ENCODE peak calls at places on chromosomes 4 and X, in seven cellular contexts. L is activated B cell treated with CpG ODN at 0.5 μM for 24 hours; O is skeletal muscle cell; D is CD8-positive, alpha-beta memory T cell; Q is DMS53; R is stimulated activated CD4-positive, alpha-beta T cell treated with anti-CD3 and anti-CD28 coated beads, Interleukin-4, amount 100 ng/mL, for 48 hours; J is T-helper 9 cell. I is an unnamed sample.

GRCh38 chr4:26782830-26783202 is 77.8 kb upstream of the STIM2 start:
- DNase-seq in D (no peak), J (no peak), O (no peak), L (no peak), R (no peak), Q (no peak), I (no peak)

GRCh38 chrX:107704587-107704986 is 71.0 kb downstream of the TSC22D3 start:
- DNase-seq in D (no peak), R (no peak), L (no peak), Q (no peak), O (no peak), J (no peak), I (no peak)

GRCh38 chrX:151713859-151714258 is 2.0 kb upstream of the FATE1 start:
- DNase-seq in O (no peak), R (peak), L (no peak), Q (peak), D (no peak), J (no peak), I (peak)

GRCh38 chr4:168028568-168028967 is 63.8 kb upstream of the ANXA10 start:
- DNase-seq in Q (peak), R (no peak), D (no peak), L (no peak), O (no peak), J (no peak), I (peak)

GRCh38 chrX:140701480-140701879 is 8.1 kb upstream of the LINC00632 start:
- DNase-seq in D (no peak), O (no peak), L (no peak), Q (peak), J (no peak), R (no peak), I (peak)

GRCh38 chrX:50700921-50701320 is 113.1 kb downstream of the SHROOM4 start:
- DNase-seq in L (no peak), J (no peak), R (no peak), D (no peak), Q (no peak), O (no peak), I (no peak)

GRCh38 chrX:24996096-24996709 is 19.6 kb downstream of the ARX start:
- DNase-seq in J (no peak), L (no peak), O (no peak), D (no peak), R (no peak), Q (no peak), I (no peak)

GRCh38 chr4:8599657-8600056 is 7.1 kb downstream of the CPZ start:
- DNase-seq in O (no peak), L (no peak), Q (no peak), D (no peak), J (no peak), R (no peak), I (no peak)

GRCh38 chr4:35993606-35994005 is 250.7 kb downstream of the ARAP2 start:
- DNase-seq in L (no peak), J (no peak), Q (no peak), O (no peak), R (no peak), D (no peak), I (no peak)

GRCh38 chr4:154010377-154010776 is 221.5 kb upstream of the SFRP2 start:
- DNase-seq in Q (no peak), J (no peak), D (no peak), L (no peak), R (no peak), O (peak), I (no peak)

GRCh38 chr4:71406459-71406963 is 67.7 kb downstream of the SLC4A4 start:
- DNase-seq in J (no peak), Q (no peak), D (no peak), L (no peak), O (no peak), R (no peak), I (no peak)

GRCh38 chrX:68935362-68935761 is 106.5 kb downstream of the EFNB1 start:
- DNase-seq in L (no peak), O (no peak), R (no peak), Q (no peak), D (no peak), J (no peak), I (no peak)

GRCh38 chr4:84497835-84498202 is 1.3 kb downstream of the NKX6-1 start:
- DNase-seq in R (no peak), O (no peak), L (no peak), J (no peak), D (no peak), Q (no peak), I (no peak)

GRCh38 chr4:86927843-86928395 is 6.9 kb upstream of the AFF1 start:
- DNase-seq in Q (peak), J (no peak), L (no peak), D (no peak), R (no peak), O (peak), I (no peak)

GRCh38 chrX:40097492-40098263 is at the start of gene BCOR:
- DNase-seq in Q (peak), L (peak), O (no peak), J (peak), R (peak), D (peak), I (peak)

GRCh38 chr4:58760100-58760499 is 1649.9 kb upstream of the IGFBP7 start:
- DNase-seq in Q (no peak), R (no peak), L (no peak), O (no peak), J (no peak), D (no peak), I (no peak)

GRCh38 chr4:80183196-80184052 is 13.9 kb upstream of the PRDM8 start:
- DNase-seq in Q (peak), D (no peak), J (peak), L (no peak), R (no peak), O (no peak), I (peak)

GRCh38 chrX:108186811-108187210 is 95.2 kb downstream of the ATG4A start:
- DNase-seq in J (no peak), D (no peak), Q (peak), O (peak), R (no peak), L (no peak), I (peak)

GRCh38 chr4:96691496-96691895 is 851.6 kb downstream of the PDHA2 start:
- DNase-seq in D (no peak), R (no peak), J (no peak), L (no peak), Q (no peak), O (no peak), I (no peak)